ENCODE peak calls at places on chromosome 1, in seven cellular contexts. Q, P, C, Z, G, F and N are unnamed samples.

GRCh38 chr1:196152086-196152485 is 456.2 kb downstream of the KCNT2 start:
- DNase-seq in F (no peak), P (peak), Q (no peak), C (no peak), Z (no peak), G (no peak), N (no peak)

GRCh38 chr1:211133393-211133840 is 531 bp downstream of the KCNH1 start:
- DNase-seq in P (peak), F (no peak), G (peak), Z (no peak), C (peak), Q (no peak), N (no peak)

GRCh38 chr1:17276568-17276967 is 27.7 kb downstream of the PADI3 start:
- DNase-seq in F (peak), P (peak), Z (no peak), G (peak), Q (peak), C (no peak), N (no peak)

GRCh38 chr1:19122668-19123067 is 87.4 kb downstream of the UBR4 start:
- DNase-seq in Z (peak), F (peak), Q (no peak), C (peak), G (peak), P (peak), N (no peak)

GRCh38 chr1:203351037-203351625 is at the start of gene FMOD:
- DNase-seq in Z (peak), C (peak), G (peak), F (peak), P (peak), Q (no peak), N (no peak)

GRCh38 chr1:227731241-227731677 is 3.8 kb downstream of the JMJD4 start:
- DNase-seq in P (no peak), Q (no peak), F (no peak), C (no peak), G (no peak), Z (no peak), N (no peak)

GRCh38 chr1:31413405-31414005 is 492 bp downstream of the SERINC2 start:
- DNase-seq in F (peak), Q (peak), P (peak), Z (peak), G (peak), C (peak), N (peak)

GRCh38 chr1:243542726-243543415 is 287.0 kb downstream of the SDCCAG8 start:
- DNase-seq in Z (no peak), Q (no peak), F (peak), P (no peak), G (no peak), C (no peak), N (no peak)

GRCh38 chr1:233005703-233006102 is 55.3 kb downstream of the NTPCR start:
- DNase-seq in Z (no peak), C (peak), Q (no peak), P (peak), F (peak), G (peak), N (no peak)

GRCh38 chr1:180821970-180822369 is 90.7 kb upstream of the KIAA1614 start:
- DNase-seq in C (no peak), Z (no peak), F (no peak), P (no peak), Q (no peak), G (no peak), N (no peak)

GRCh38 chr1:244445320-244446181 is 6.2 kb downstream of the ADSS2 start:
- DNase-seq in C (no peak), Q (no peak), Z (no peak), F (no peak), P (no peak), G (peak), N (no peak)

GRCh38 chr1:19400189-19400588 is 85.2 kb downstream of the CAPZB start:
- DNase-seq in Q (no peak), C (no peak), P (peak), Z (no peak), G (peak), F (no peak), N (no peak)

GRCh38 chr1:60990719-60991100 is 91.7 kb upstream of the NFIA start:
- DNase-seq in C (no peak), Q (no peak), F (no peak), G (no peak), Z (no peak), P (no peak), N (no peak)

GRCh38 chr1:230501845-230502244 is 75.7 kb upstream of the PGBD5 start:
- DNase-seq in C (no peak), P (peak), F (no peak), G (no peak), Z (no peak), Q (no peak), N (no peak)

GRCh38 chr1:43716559-43717281 is 9.4 kb downstream of the ST3GAL3 start:
- DNase-seq in C (no peak), G (no peak), Z (no peak), P (no peak), Q (no peak), F (no peak), N (no peak)

GRCh38 chr1:64006276-64007051 is 197.0 kb upstream of the UBE2U start:
- DNase-seq in P (peak), F (peak), C (peak), G (peak), Q (no peak), Z (peak), N (no peak)

GRCh38 chr1:40530735-40531380 is 579 bp upstream of the ZNF684 start:
- DNase-seq in Q (no peak), F (peak), C (no peak), P (peak), G (peak), Z (no peak), N (no peak)

GRCh38 chr1:212237651-212238050 is 47.6 kb upstream of the PPP2R5A start:
- DNase-seq in Z (no peak), P (no peak), G (no peak), F (no peak), C (no peak), Q (no peak), N (no peak)

GRCh38 chr1:9093096-9093495 is 23.7 kb upstream of the SLC2A5 start:
- DNase-seq in P (no peak), F (no peak), C (no peak), Z (no peak), Q (no peak), G (no peak), N (no peak)

GRCh38 chr1:77925536-77925935 is 37.1 kb downstream of the NEXN start:
- DNase-seq in P (peak), F (peak), G (peak), Q (no peak), C (no peak), Z (no peak), N (no peak)

GRCh38 chr1:167492509-167492910 is 25.8 kb downstream of the CD247 start:
- DNase-seq in F (no peak), G (no peak), Q (no peak), P (no peak), Z (no peak), C (peak), N (no peak)

GRCh38 chr1:119948342-119949214 is 52.3 kb upstream of the ADAM30 start:
- DNase-seq in Q (peak), Z (peak), F (peak), P (peak), G (peak), C (peak), N (peak)

GRCh38 chr1:100036718-100037664 is 67.2 kb downstream of the SLC35A3 start:
- DNase-seq in G (peak), Q (no peak), F (peak), C (peak), P (peak), Z (no peak), N (no peak)

GRCh38 chr1:100038401-100039306 is 68.9 kb downstream of the SLC35A3 start:
- DNase-seq in G (peak), Z (peak), C (peak), P (peak), F (peak), Q (peak), N (peak)

GRCh38 chr1:100037665-100038400 is 68.0 kb downstream of the SLC35A3 start:
- DNase-seq in P (peak), Q (peak), C (peak), Z (peak), F (peak), G (peak), N (peak)

GRCh38 chr1:100035214-100035613 is 65.4 kb downstream of the SLC35A3 start:
- DNase-seq in C (no peak), F (no peak), G (no peak), Q (no peak), P (no peak), Z (no peak), N (no peak)

GRCh38 chr1:100034465-100034864 is 64.7 kb downstream of the SLC35A3 start:
- DNase-seq in C (no peak), F (peak), P (peak), Z (no peak), G (no peak), Q (no peak), N (no peak)
- TF ChIP-seq CTCF in C (peak), F (peak), P (peak), Z (no peak), G (peak), Q (no peak), N (no peak)

GRCh38 chr1:25247024-25247828 is at the start of gene RSRP1:
- DNase-seq in Z (peak), F (peak), C (peak), P (peak), G (peak), Q (peak), N (peak)

GRCh38 chr1:25245393-25245792 is 1.9 kb downstream of the RSRP1 start:
- DNase-seq in P (no peak), C (no peak), F (no peak), Z (no peak), G (no peak), Q (no peak), N (no peak)

GRCh38 chr1:25246600-25247023 is 642 bp downstream of the RSRP1 start:
- DNase-seq in Z (no peak), P (peak), Q (no peak), G (peak), F (no peak), C (peak), N (peak)

GRCh38 chr1:25245809-25246599 is 1.2 kb downstream of the RSRP1 start:
- DNase-seq in G (peak), F (peak), Q (no peak), P (peak), C (no peak), Z (no peak), N (no peak)

DNA sequence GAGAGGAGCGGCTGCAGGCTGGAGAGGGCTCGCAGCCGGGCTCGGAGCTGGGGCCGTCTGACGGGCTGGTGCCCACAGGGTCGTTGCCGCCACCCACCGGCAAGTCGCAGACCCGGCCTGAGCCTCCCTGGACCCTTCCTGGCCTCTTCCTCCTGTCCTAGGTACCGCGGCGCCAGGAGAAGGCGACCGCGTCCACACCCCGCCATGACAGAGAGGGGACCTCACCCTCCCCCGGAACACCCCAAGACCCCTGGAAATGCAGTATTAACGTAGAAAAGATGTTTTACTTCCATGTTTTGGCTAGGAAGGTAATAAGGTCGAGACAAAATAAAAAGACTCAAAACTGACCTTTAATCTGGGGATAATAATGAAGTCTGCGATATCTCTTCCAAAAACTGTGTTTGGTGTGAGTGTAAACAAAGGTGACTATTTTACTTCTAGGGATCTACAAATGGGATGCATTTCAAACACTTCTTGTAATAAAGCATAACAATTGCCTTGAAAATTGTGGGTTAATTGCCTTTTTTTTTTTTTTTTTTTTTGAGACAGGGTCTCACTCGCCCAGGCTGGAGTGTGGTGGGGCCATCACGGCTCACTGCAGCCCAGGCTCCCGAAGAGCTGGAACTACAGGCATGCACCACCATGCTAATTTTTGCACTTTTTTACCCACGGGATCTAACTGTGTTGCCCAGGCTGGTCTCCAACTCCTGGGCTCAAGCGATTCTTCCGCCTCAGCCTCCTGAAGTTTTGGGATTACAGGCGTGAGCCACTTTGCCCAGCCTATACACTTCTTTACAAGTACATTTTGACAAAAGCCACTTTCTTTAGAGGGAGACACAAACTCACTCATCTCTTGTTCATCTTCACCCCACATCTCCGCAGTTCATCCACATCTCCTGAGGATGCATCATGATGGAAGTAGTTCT is 838 bp upstream of the RSRP1 start:
- DNase-seq in F (no peak), C (no peak), G (no peak), Q (no peak), Z (no peak), P (no peak), N (no peak)
- TF ChIP-seq CTCF in F (no peak), C (peak), G (no peak), Q (no peak), Z (no peak), P (no peak), N (no peak)

GRCh38 chr1:156456625-156457465 is 43.7 kb downstream of the MEF2D start:
- DNase-seq in G (peak), P (peak), Z (peak), F (peak), Q (peak), C (peak), N (peak)
- TF ChIP-seq CTCF in G (no peak), P (no peak), Z (no peak), F (no peak), Q (no peak), C (no peak), N (no peak)

GRCh38 chr1:207015791-207016190 is 16.8 kb downstream of the C1orf116 start:
- DNase-seq in C (no peak), Q (no peak), G (no peak), P (no peak), F (no peak), Z (no peak), N (no peak)
- TF ChIP-seq CTCF in C (no peak), Q (no peak), G (no peak), P (no peak), F (no peak), Z (no peak), N (no peak)

GRCh38 chr1:92795166-92795565 is 10.3 kb upstream of the EVI5 start:
- DNase-seq in Q (no peak), F (peak), C (no peak), G (peak), P (peak), Z (no peak), N (no peak)

GRCh38 chr1:92791487-92792058 is 6.7 kb upstream of the EVI5 start:
- DNase-seq in C (no peak), F (no peak), P (peak), G (no peak), Q (no peak), Z (no peak), N (no peak)

GRCh38 chr1:92792340-92792782 is 7.5 kb upstream of the EVI5 start:
- DNase-seq in Z (no peak), Q (no peak), P (peak), F (no peak), G (no peak), C (peak), N (no peak)

GRCh38 chr1:92797961-92798360 is 13.1 kb upstream of the EVI5 start:
- DNase-seq in Q (no peak), F (peak), C (no peak), P (peak), G (peak), Z (no peak), N (no peak)

DNA sequence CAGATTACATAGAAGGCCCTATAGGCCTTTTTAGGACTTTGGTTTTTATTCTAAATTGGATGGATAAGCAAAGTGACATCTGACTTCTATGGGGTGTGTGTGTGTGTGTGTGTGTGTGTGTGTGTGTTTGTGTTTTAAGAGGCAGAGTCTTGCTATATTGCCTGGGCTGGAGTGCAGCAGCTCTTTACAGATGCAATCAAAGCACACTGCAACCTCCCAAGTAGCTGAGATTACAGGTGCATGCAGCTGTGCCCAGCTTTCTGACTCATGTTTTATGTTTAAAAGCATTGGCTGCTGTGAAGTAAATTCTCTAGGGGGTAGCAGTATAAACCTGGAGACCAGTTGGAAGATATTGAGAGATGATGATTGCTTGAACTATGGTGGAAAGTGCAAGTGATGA is 12.4 kb upstream of the EVI5 start:
- DNase-seq in G (peak), F (no peak), Z (no peak), P (no peak), C (no peak), Q (no peak), N (no peak)
- TF ChIP-seq CTCF in G (no peak), F (no peak), Z (no peak), P (no peak), C (no peak), Q (no peak), N (no peak)